ENCODE peak calls at places on chromosomes 4 and X, in eight cellular contexts. One of them, this sample, is unnamed.
A peak's percentile ranks its signal among the peaks of the same experiment; 100 is the strongest.

GRCh38 chrX:149284616-149285015 is 220.5 kb downstream of the IDS start:
- DNase-seq in suprapubic skin: no peak
- DNase-seq in A549: no peak
- DNase-seq in lower lobe of right lung: no peak
- DNase-seq in CD4-positive, alpha-beta T cell: no peak
- DNase-seq in uterus: no peak
- DNase-seq in GM23248: no peak
- DNase-seq in heart left ventricle: no peak
- DNase-seq in this sample: no peak

GRCh38 chr4:151099976-151100417 is 569 bp downstream of the RPS3A start:
- DNase-seq in CD4-positive, alpha-beta T cell: no peak
- DNase-seq in lower lobe of right lung: no peak
- DNase-seq in A549: no peak
- DNase-seq in uterus: no peak
- DNase-seq in suprapubic skin: no peak
- DNase-seq in heart left ventricle: no peak
- DNase-seq in GM23248: peak; percentile 67
- DNase-seq in this sample: no peak

GRCh38 chr4:14315129-14315528 is 687.2 kb upstream of the CPEB2 start:
- DNase-seq in A549: no peak
- DNase-seq in uterus: no peak
- DNase-seq in lower lobe of right lung: no peak
- DNase-seq in suprapubic skin: no peak
- DNase-seq in CD4-positive, alpha-beta T cell: no peak
- DNase-seq in heart left ventricle: no peak
- DNase-seq in GM23248: no peak
- DNase-seq in this sample: no peak

GRCh38 chr4:124783847-124784246 is 71.3 kb upstream of the ANKRD50 start:
- DNase-seq in suprapubic skin: no peak
- DNase-seq in A549: no peak
- DNase-seq in lower lobe of right lung: no peak
- DNase-seq in heart left ventricle: no peak
- DNase-seq in GM23248: peak; percentile 50
- DNase-seq in uterus: no peak
- DNase-seq in CD4-positive, alpha-beta T cell: no peak
- DNase-seq in this sample: no peak

GRCh38 chr4:27187786-27188185 is 327.1 kb downstream of the STIM2 start:
- DNase-seq in suprapubic skin: no peak
- DNase-seq in heart left ventricle: no peak
- DNase-seq in CD4-positive, alpha-beta T cell: no peak
- DNase-seq in GM23248: no peak
- DNase-seq in uterus: no peak
- DNase-seq in lower lobe of right lung: no peak
- DNase-seq in A549: no peak
- DNase-seq in this sample: no peak

GRCh38 chr4:158182736-158183135 is 9.9 kb upstream of the GASK1B start:
- DNase-seq in heart left ventricle: no peak
- DNase-seq in suprapubic skin: no peak
- DNase-seq in CD4-positive, alpha-beta T cell: no peak
- DNase-seq in GM23248: peak; percentile 73
- DNase-seq in uterus: no peak
- DNase-seq in lower lobe of right lung: no peak
- DNase-seq in A549: no peak
- DNase-seq in this sample: no peak

GRCh38 chr4:68390205-68390604 is 40.3 kb upstream of the YTHDC1 start:
- DNase-seq in lower lobe of right lung: no peak
- DNase-seq in suprapubic skin: no peak
- DNase-seq in heart left ventricle: no peak
- DNase-seq in uterus: no peak
- DNase-seq in CD4-positive, alpha-beta T cell: no peak
- DNase-seq in A549: no peak
- DNase-seq in GM23248: peak; percentile 27
- DNase-seq in this sample: no peak

GRCh38 chr4:105605493-105605892 is 53.1 kb downstream of the ARHGEF38 start:
- DNase-seq in GM23248: peak; percentile 39
- DNase-seq in suprapubic skin: no peak
- DNase-seq in uterus: no peak
- DNase-seq in heart left ventricle: no peak
- DNase-seq in lower lobe of right lung: no peak
- DNase-seq in CD4-positive, alpha-beta T cell: no peak
- DNase-seq in A549: no peak
- DNase-seq in this sample: no peak

GRCh38 chr4:117784266-117784665 is 250.0 kb upstream of the NDST3 start:
- DNase-seq in suprapubic skin: no peak
- DNase-seq in A549: no peak
- DNase-seq in lower lobe of right lung: no peak
- DNase-seq in GM23248: no peak
- DNase-seq in uterus: no peak
- DNase-seq in CD4-positive, alpha-beta T cell: no peak
- DNase-seq in heart left ventricle: no peak
- DNase-seq in this sample: no peak

GRCh38 chr4:108366716-108367115 is 198.0 kb upstream of the LEF1 start:
- DNase-seq in CD4-positive, alpha-beta T cell: no peak
- DNase-seq in lower lobe of right lung: no peak
- DNase-seq in heart left ventricle: no peak
- DNase-seq in uterus: no peak
- DNase-seq in A549: no peak
- DNase-seq in GM23248: no peak
- DNase-seq in suprapubic skin: no peak
- DNase-seq in this sample: no peak

GRCh38 chr4:1039493-1040343 is 28.3 kb downstream of the FGFRL1 start:
- DNase-seq in uterus: peak; percentile 53
- DNase-seq in suprapubic skin: no peak
- DNase-seq in A549: no peak
- DNase-seq in GM23248: peak; percentile 78
- DNase-seq in lower lobe of right lung: no peak
- DNase-seq in CD4-positive, alpha-beta T cell: no peak
- DNase-seq in heart left ventricle: no peak
- DNase-seq in this sample: no peak

GRCh38 chr4:65724973-65725372 is 54.7 kb upstream of the EPHA5 start:
- DNase-seq in CD4-positive, alpha-beta T cell: no peak
- DNase-seq in heart left ventricle: no peak
- DNase-seq in uterus: no peak
- DNase-seq in A549: no peak
- DNase-seq in GM23248: no peak
- DNase-seq in lower lobe of right lung: no peak
- DNase-seq in suprapubic skin: no peak
- DNase-seq in this sample: no peak

GRCh38 chr4:20711335-20711734 is 11.1 kb downstream of the PACRGL start:
- DNase-seq in lower lobe of right lung: no peak
- DNase-seq in GM23248: no peak
- DNase-seq in CD4-positive, alpha-beta T cell: no peak
- DNase-seq in uterus: no peak
- DNase-seq in heart left ventricle: no peak
- DNase-seq in suprapubic skin: no peak
- DNase-seq in A549: no peak
- DNase-seq in this sample: no peak

GRCh38 chr4:43339435-43339834 is 446.9 kb downstream of the GRXCR1 start:
- DNase-seq in heart left ventricle: no peak
- DNase-seq in uterus: no peak
- DNase-seq in suprapubic skin: no peak
- DNase-seq in GM23248: peak; percentile 85
- DNase-seq in lower lobe of right lung: no peak
- DNase-seq in CD4-positive, alpha-beta T cell: no peak
- DNase-seq in A549: no peak
- DNase-seq in this sample: no peak

GRCh38 chr4:106614446-106614845 is 245.9 kb upstream of the GIMD1 start:
- DNase-seq in suprapubic skin: no peak
- DNase-seq in heart left ventricle: no peak
- DNase-seq in CD4-positive, alpha-beta T cell: no peak
- DNase-seq in uterus: no peak
- DNase-seq in lower lobe of right lung: no peak
- DNase-seq in GM23248: peak; percentile 15
- DNase-seq in A549: no peak
- DNase-seq in this sample: no peak

GRCh38 chr4:164239976-164240375 is 514.0 kb upstream of the SMIM31 start:
- DNase-seq in GM23248: no peak
- DNase-seq in CD4-positive, alpha-beta T cell: no peak
- DNase-seq in heart left ventricle: no peak
- DNase-seq in uterus: no peak
- DNase-seq in suprapubic skin: no peak
- DNase-seq in A549: no peak
- DNase-seq in lower lobe of right lung: no peak
- DNase-seq in this sample: no peak

GRCh38 chrX:31279359-31279758 is 207.5 kb upstream of the FTHL17 start:
- DNase-seq in lower lobe of right lung: no peak
- DNase-seq in CD4-positive, alpha-beta T cell: no peak
- DNase-seq in heart left ventricle: no peak
- DNase-seq in A549: no peak
- DNase-seq in suprapubic skin: no peak
- DNase-seq in uterus: no peak
- DNase-seq in GM23248: peak; percentile 32
- DNase-seq in this sample: no peak

GRCh38 chr4:52937829-52938228 is 75.7 kb downstream of the RASL11B start:
- DNase-seq in A549: no peak
- DNase-seq in CD4-positive, alpha-beta T cell: no peak
- DNase-seq in GM23248: no peak
- DNase-seq in lower lobe of right lung: no peak
- DNase-seq in suprapubic skin: no peak
- DNase-seq in uterus: no peak
- DNase-seq in heart left ventricle: no peak
- DNase-seq in this sample: no peak

GRCh38 chrX:11929476-11929875 is 171.4 kb downstream of the MSL3 start:
- DNase-seq in lower lobe of right lung: no peak
- DNase-seq in GM23248: no peak
- DNase-seq in CD4-positive, alpha-beta T cell: no peak
- DNase-seq in suprapubic skin: no peak
- DNase-seq in uterus: no peak
- DNase-seq in A549: no peak
- DNase-seq in heart left ventricle: no peak
- DNase-seq in this sample: no peak

GRCh38 chr4:122963222-122963621 is 40.8 kb upstream of the NUDT6 start:
- DNase-seq in suprapubic skin: no peak
- DNase-seq in uterus: no peak
- DNase-seq in CD4-positive, alpha-beta T cell: no peak
- DNase-seq in A549: no peak
- DNase-seq in lower lobe of right lung: no peak
- DNase-seq in GM23248: peak; percentile 54
- DNase-seq in heart left ventricle: no peak
- DNase-seq in this sample: no peak

GRCh38 chr4:163017135-163017534 is 149.6 kb downstream of the NAF1 start:
- DNase-seq in CD4-positive, alpha-beta T cell: no peak
- DNase-seq in GM23248: no peak
- DNase-seq in heart left ventricle: no peak
- DNase-seq in A549: no peak
- DNase-seq in suprapubic skin: no peak
- DNase-seq in uterus: no peak
- DNase-seq in lower lobe of right lung: no peak
- DNase-seq in this sample: no peak

GRCh38 chr4:155618183-155618838 is 48.3 kb upstream of the GUCY1A1 start:
- DNase-seq in uterus: no peak
- DNase-seq in lower lobe of right lung: no peak
- DNase-seq in suprapubic skin: no peak
- DNase-seq in heart left ventricle: no peak
- DNase-seq in CD4-positive, alpha-beta T cell: no peak
- DNase-seq in A549: no peak
- DNase-seq in GM23248: no peak
- DNase-seq in this sample: no peak
- H3K27ac ChIP-seq in uterus: no peak overlapping the region
- H3K27ac ChIP-seq in lower lobe of right lung: no peak overlapping the region
- H3K27ac ChIP-seq in suprapubic skin: no peak overlapping the region
- H3K27ac ChIP-seq in heart left ventricle: peak overlapping the region; percentile 48
- H3K27ac ChIP-seq in CD4-positive, alpha-beta T cell: no peak overlapping the region
- H3K27ac ChIP-seq in A549: no peak overlapping the region
- H3K27ac ChIP-seq in GM23248: no peak overlapping the region
- H3K27ac ChIP-seq in this sample: no peak overlapping the region

GRCh38 chrX:18617351-18617750 is 54.6 kb downstream of the RS1 start:
- DNase-seq in GM23248: peak; percentile 47
- DNase-seq in suprapubic skin: no peak
- DNase-seq in lower lobe of right lung: no peak
- DNase-seq in A549: peak; percentile 27
- DNase-seq in CD4-positive, alpha-beta T cell: no peak
- DNase-seq in uterus: no peak
- DNase-seq in heart left ventricle: no peak
- DNase-seq in this sample: no peak

GRCh38 chrX:18624599-18624998 is 47.3 kb downstream of the RS1 start:
- DNase-seq in CD4-positive, alpha-beta T cell: no peak
- DNase-seq in suprapubic skin: no peak
- DNase-seq in GM23248: no peak
- DNase-seq in heart left ventricle: no peak
- DNase-seq in lower lobe of right lung: no peak
- DNase-seq in uterus: no peak
- DNase-seq in A549: no peak
- DNase-seq in this sample: no peak

GRCh38 chrX:18619288-18619687 is 52.6 kb downstream of the RS1 start:
- DNase-seq in CD4-positive, alpha-beta T cell: no peak
- DNase-seq in A549: no peak
- DNase-seq in uterus: no peak
- DNase-seq in heart left ventricle: no peak
- DNase-seq in GM23248: no peak
- DNase-seq in lower lobe of right lung: no peak
- DNase-seq in suprapubic skin: no peak
- DNase-seq in this sample: no peak

GRCh38 chrX:18616688-18617087 is 55.2 kb downstream of the RS1 start:
- DNase-seq in GM23248: no peak
- DNase-seq in lower lobe of right lung: no peak
- DNase-seq in suprapubic skin: no peak
- DNase-seq in A549: no peak
- DNase-seq in CD4-positive, alpha-beta T cell: no peak
- DNase-seq in uterus: no peak
- DNase-seq in heart left ventricle: no peak
- DNase-seq in this sample: no peak

DNA sequence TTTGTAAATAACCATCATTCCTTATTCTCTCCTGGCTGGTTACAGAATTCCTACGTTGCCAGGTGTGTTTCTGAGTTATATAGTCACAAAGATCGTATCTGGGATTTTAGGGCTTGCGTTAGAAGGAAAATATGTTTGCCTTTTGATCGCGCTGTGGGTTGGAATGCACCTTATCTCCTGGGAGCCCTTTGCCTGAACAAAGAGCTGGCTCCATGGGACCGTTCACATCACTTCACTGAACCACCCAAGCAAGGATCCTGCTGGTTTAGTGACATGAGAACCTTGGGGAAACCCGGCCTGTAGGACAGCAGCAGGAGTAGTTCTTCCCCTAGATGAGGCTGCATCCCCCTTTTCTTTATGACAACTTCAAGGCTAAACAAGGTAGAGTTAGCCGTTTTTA is 51.6 kb downstream of the RS1 start:
- DNase-seq in heart left ventricle: no peak
- DNase-seq in suprapubic skin: no peak
- DNase-seq in lower lobe of right lung: no peak
- DNase-seq in GM23248: no peak
- DNase-seq in CD4-positive, alpha-beta T cell: no peak
- DNase-seq in A549: no peak
- DNase-seq in uterus: no peak
- DNase-seq in this sample: no peak
- H3K27ac ChIP-seq in heart left ventricle: no peak overlapping the region
- H3K27ac ChIP-seq in suprapubic skin: no peak overlapping the region
- H3K27ac ChIP-seq in lower lobe of right lung: no peak overlapping the region
- H3K27ac ChIP-seq in GM23248: no peak overlapping the region
- H3K27ac ChIP-seq in CD4-positive, alpha-beta T cell: no peak overlapping the region
- H3K27ac ChIP-seq in A549: no peak overlapping the region
- H3K27ac ChIP-seq in uterus: no peak overlapping the region
- H3K27ac ChIP-seq in this sample: no peak overlapping the region

GRCh38 chr4:48137766-48138349 is 3.8 kb upstream of the TXK start:
- DNase-seq in suprapubic skin: no peak
- DNase-seq in CD4-positive, alpha-beta T cell: no peak
- DNase-seq in A549: no peak
- DNase-seq in GM23248: no peak
- DNase-seq in uterus: no peak
- DNase-seq in lower lobe of right lung: no peak
- DNase-seq in heart left ventricle: no peak
- DNase-seq in this sample: no peak
- H3K27ac ChIP-seq in suprapubic skin: no peak overlapping the region
- H3K27ac ChIP-seq in CD4-positive, alpha-beta T cell: peak overlapping the region; percentile 64
- H3K27ac ChIP-seq in A549: no peak overlapping the region
- H3K27ac ChIP-seq in GM23248: no peak overlapping the region
- H3K27ac ChIP-seq in uterus: no peak overlapping the region
- H3K27ac ChIP-seq in lower lobe of right lung: no peak overlapping the region
- H3K27ac ChIP-seq in heart left ventricle: no peak overlapping the region
- H3K27ac ChIP-seq in this sample: no peak overlapping the region

GRCh38 chrX:10634681-10635161 is 14.3 kb upstream of the MID1 start:
- DNase-seq in GM23248: peak; percentile 90
- DNase-seq in A549: peak; percentile 71
- DNase-seq in suprapubic skin: no peak
- DNase-seq in lower lobe of right lung: no peak
- DNase-seq in CD4-positive, alpha-beta T cell: no peak
- DNase-seq in uterus: peak; percentile 19
- DNase-seq in heart left ventricle: no peak
- DNase-seq in this sample: no peak
- H3K27ac ChIP-seq in GM23248: peak overlapping the region; percentile 90
- H3K27ac ChIP-seq in A549: peak overlapping the region; percentile 93
- H3K27ac ChIP-seq in suprapubic skin: peak overlapping the region; percentile 18
- H3K27ac ChIP-seq in lower lobe of right lung: no peak overlapping the region
- H3K27ac ChIP-seq in CD4-positive, alpha-beta T cell: no peak overlapping the region
- H3K27ac ChIP-seq in uterus: peak overlapping the region; percentile 54
- H3K27ac ChIP-seq in heart left ventricle: no peak overlapping the region
- H3K27ac ChIP-seq in this sample: no peak overlapping the region

This sample was measured in right lobe of liver.